ENCODE peak calls at places on chromosomes 11 and 22, in eight cellular contexts. K, T, C, D, N, X, W and P are unnamed samples.

GRCh38 chr11:120013325-120014250 is 124.3 kb downstream of the TRIM29 start:
- DNase-seq in K (peak; percentile 51), T (no peak), C (no peak), D (peak; percentile 12), N (peak; percentile 72), X (peak; percentile 54), W (peak; percentile 68), P (no peak)

GRCh38 chr11:7143908-7144307 is 55.1 kb downstream of the RBMXL2 start:
- DNase-seq in K (peak; percentile 8), T (no peak), C (no peak), D (peak; percentile 22), N (no peak), X (no peak), W (no peak), P (no peak)

GRCh38 chr11:72439455-72439854 is 5.1 kb upstream of the CLPB start:
- DNase-seq in K (no peak), T (no peak), C (no peak), D (peak; percentile 21), N (no peak), X (no peak), W (no peak), P (no peak)

GRCh38 chr22:42664976-42665831 is 16.0 kb upstream of the CYB5R3 start:
- DNase-seq in K (no peak), T (no peak), C (no peak), D (no peak), N (no peak), X (peak; percentile 73), W (no peak), P (no peak)

GRCh38 chr11:72221386-72221785 is 3.2 kb upstream of the INPPL1 start:
- DNase-seq in K (no peak), T (no peak), C (peak; percentile 84), D (no peak), N (no peak), X (no peak), W (peak; percentile 65), P (no peak)

GRCh38 chr22:46272196-46272595 is 4.4 kb downstream of the TTC38 start:
- DNase-seq in K (no peak), T (no peak), C (no peak), D (no peak), N (no peak), X (no peak), W (peak; percentile 31), P (no peak)

GRCh38 chr22:22756109-22756508 is 111.7 kb downstream of the GGTLC2 start:
- DNase-seq in K (no peak), T (no peak), C (no peak), D (no peak), N (no peak), X (no peak), W (no peak), P (no peak)

GRCh38 chr11:8250446-8250845 is 13.2 kb downstream of the LMO1 start:
- DNase-seq in K (no peak), T (no peak), C (peak; percentile 76), D (no peak), N (no peak), X (no peak), W (peak; percentile 15), P (no peak)

GRCh38 chr11:68993546-68993945 is 12.8 kb upstream of the MRGPRD start:
- DNase-seq in K (no peak), T (no peak), C (no peak), D (no peak), N (no peak), X (no peak), W (no peak), P (no peak)

GRCh38 chr11:61792310-61793083 is at the start of the genes FEN1 and TMEM258:
- DNase-seq in K (peak; percentile 94), T (peak; percentile 83), C (peak; percentile 98), D (peak; percentile 98), N (peak; percentile 85), X (peak; percentile 84), W (peak; percentile 94), P (peak; percentile 74)

GRCh38 chr11:2799881-2800654 is 85.5 kb downstream of the CDKN1C start:
- DNase-seq in K (peak; percentile 77), T (no peak), C (peak; percentile 64), D (no peak), N (no peak), X (no peak), W (peak; percentile 31), P (no peak)

GRCh38 chr11:36149538-36150242 is 139.5 kb downstream of the COMMD9 start:
- DNase-seq in K (peak; percentile 90), T (peak; percentile 71), C (peak; percentile 87), D (peak; percentile 99), N (peak; percentile 32), X (peak; percentile 27), W (peak; percentile 66), P (no peak)

GRCh38 chr22:48581206-48581766 is 1246.4 kb downstream of the BRD1 start:
- DNase-seq in K (no peak), T (no peak), C (no peak), D (no peak), N (no peak), X (no peak), W (no peak), P (no peak)

GRCh38 chr11:126318642-126319373 is 14.9 kb downstream of the DCPS start:
- DNase-seq in K (no peak), T (peak; percentile 88), C (no peak), D (no peak), N (no peak), X (peak; percentile 45), W (no peak), P (no peak)

GRCh38 chr11:10784229-10785145 is 24.2 kb downstream of the EIF4G2 start:
- DNase-seq in K (no peak), T (no peak), C (no peak), D (peak; percentile 81), N (peak; percentile 44), X (no peak), W (no peak), P (no peak)

GRCh38 chr22:42261266-42261665 is 9.2 kb downstream of the TCF20 start:
- DNase-seq in K (no peak), T (no peak), C (no peak), D (no peak), N (no peak), X (no peak), W (no peak), P (no peak)

GRCh38 chr11:33237039-33237597 is 20.1 kb upstream of the HIPK3 start:
- DNase-seq in K (no peak), T (no peak), C (no peak), D (no peak), N (no peak), X (no peak), W (no peak), P (no peak)

GRCh38 chr22:47552541-47553205 is 790.2 kb downstream of the TBC1D22A start:
- DNase-seq in K (no peak), T (no peak), C (peak; percentile 61), D (no peak), N (no peak), X (no peak), W (no peak), P (no peak)

GRCh38 chr11:116641561-116642045 is 131.2 kb downstream of the BUD13 start:
- DNase-seq in K (peak; percentile 38), T (no peak), C (peak; percentile 74), D (peak; percentile 29), N (peak; percentile 73), X (peak; percentile 9), W (peak; percentile 66), P (no peak)

GRCh38 chr11:31932879-31933278 is 121.8 kb upstream of the PAX6 start:
- DNase-seq in K (no peak), T (no peak), C (no peak), D (no peak), N (no peak), X (no peak), W (no peak), P (no peak)

GRCh38 chr11:45585205-45585604 is 80.2 kb downstream of the CHST1 start:
- DNase-seq in K (no peak), T (no peak), C (no peak), D (no peak), N (no peak), X (no peak), W (no peak), P (no peak)

GRCh38 chr11:1060410-1060809 is 14.3 kb upstream of the MUC2 start:
- DNase-seq in K (no peak), T (no peak), C (no peak), D (no peak), N (no peak), X (no peak), W (no peak), P (no peak)

GRCh38 chr11:45982656-45983470 is 60.4 kb downstream of the LARGE2 start:
- DNase-seq in K (peak; percentile 93), T (peak; percentile 41), C (no peak), D (peak; percentile 70), N (peak; percentile 31), X (no peak), W (no peak), P (no peak)

GRCh38 chr11:96385187-96385586 is 4.5 kb downstream of the CCDC82 start:
- DNase-seq in K (no peak), T (no peak), C (no peak), D (no peak), N (no peak), X (no peak), W (no peak), P (no peak)
- TF ChIP-seq CTCF in K (no peak), T (no peak), C (no peak), D (no peak), N (no peak), X (no peak), W (no peak), P (no peak)

DNA sequence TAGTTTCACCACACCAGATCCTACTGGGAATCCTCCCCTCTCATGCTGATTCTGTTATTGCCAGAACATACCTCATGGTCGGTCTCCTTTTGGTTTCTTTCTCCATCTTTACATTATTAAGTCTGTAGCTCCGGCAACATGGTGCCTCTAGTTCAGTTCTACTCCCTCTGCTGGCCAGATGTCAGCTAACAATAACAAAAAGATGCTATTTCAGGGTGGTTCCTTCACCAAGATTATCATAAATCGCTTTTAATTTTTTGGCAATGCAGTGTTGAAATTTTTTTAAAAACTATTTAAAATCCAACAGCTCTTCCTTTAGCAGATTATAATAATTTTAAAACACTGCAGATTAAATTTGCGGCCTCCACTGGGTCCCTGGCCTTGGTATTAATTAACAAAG is 492.8 kb upstream of the KIRREL3 start:
- DNase-seq in K (peak; percentile 1), T (no peak), C (no peak), D (no peak), N (peak; percentile 16), X (no peak), W (no peak), P (no peak)
- TF ChIP-seq CTCF in K (no peak), T (peak; percentile 3), C (no peak), D (no peak), N (peak; percentile 61), X (no peak), W (no peak), P (no peak)

GRCh38 chr11:75204012-75204674 is 36.4 kb upstream of the TPBGL start:
- DNase-seq in K (no peak), T (no peak), C (peak; percentile 70), D (no peak), N (no peak), X (no peak), W (no peak), P (no peak)
- TF ChIP-seq CTCF in K (no peak), T (no peak), C (no peak), D (no peak), N (no peak), X (no peak), W (no peak), P (no peak)

DNA sequence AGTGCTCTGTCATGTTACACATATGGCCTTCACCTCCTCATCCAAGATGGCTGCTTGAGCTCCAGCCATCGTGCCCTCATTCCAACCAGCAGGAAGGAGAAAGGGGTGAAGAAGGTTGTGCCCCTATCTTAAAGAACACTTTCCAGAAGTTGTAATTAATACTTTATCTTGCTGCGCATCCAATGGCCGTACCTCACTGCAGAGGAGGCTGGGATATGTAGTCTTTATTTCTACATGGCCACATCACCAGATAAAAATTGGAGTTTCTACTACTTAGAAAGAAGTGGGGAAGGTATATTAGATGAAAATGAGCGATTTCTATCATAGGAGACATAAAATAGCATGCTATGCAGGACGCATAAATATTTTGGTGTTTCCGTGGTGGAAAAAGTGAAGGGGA is 8.6 kb upstream of the MB start:
- DNase-seq in K (no peak), T (no peak), C (no peak), D (no peak), N (no peak), X (no peak), W (no peak), P (no peak)
- TF ChIP-seq CTCF in K (no peak), T (no peak), C (no peak), D (no peak), N (no peak), X (no peak), W (no peak), P (no peak)